ENCODE peak calls at places on chromosome 7, in eight cellular contexts. One of them, this sample, is unnamed.

GRCh38 chr7:75688200-75689136 is 50.3 kb downstream of the HIP1 start:
- DNase-seq in endodermal cell: no peak
- DNase-seq in Panc1: no peak
- DNase-seq in SK-N-SH: peak
- DNase-seq in WERI-Rb-1: no peak
- DNase-seq in brain microvascular endothelial cell: no peak
- DNase-seq in heart right ventricle: peak
- DNase-seq in thyroid gland: no peak
- DNase-seq in this sample: peak

GRCh38 chr7:42661312-42661711 is 250.6 kb downstream of the C7orf25 start:
- DNase-seq in endodermal cell: no peak
- DNase-seq in Panc1: peak
- DNase-seq in SK-N-SH: no peak
- DNase-seq in WERI-Rb-1: no peak
- DNase-seq in brain microvascular endothelial cell: peak
- DNase-seq in heart right ventricle: no peak
- DNase-seq in thyroid gland: no peak
- DNase-seq in this sample: no peak

GRCh38 chr7:109639561-109639960 is 1069.9 kb downstream of the DNAJB9 start:
- DNase-seq in endodermal cell: no peak
- DNase-seq in Panc1: no peak
- DNase-seq in SK-N-SH: no peak
- DNase-seq in WERI-Rb-1: no peak
- DNase-seq in brain microvascular endothelial cell: no peak
- DNase-seq in heart right ventricle: no peak
- DNase-seq in thyroid gland: no peak
- DNase-seq in this sample: no peak

GRCh38 chr7:98387136-98387535 is 13.8 kb downstream of the BAIAP2L1 start:
- DNase-seq in endodermal cell: no peak
- DNase-seq in Panc1: no peak
- DNase-seq in SK-N-SH: no peak
- DNase-seq in WERI-Rb-1: no peak
- DNase-seq in brain microvascular endothelial cell: no peak
- DNase-seq in heart right ventricle: no peak
- DNase-seq in thyroid gland: no peak
- DNase-seq in this sample: no peak

GRCh38 chr7:30396379-30396778 is 82.2 kb downstream of the NOD1 start:
- DNase-seq in endodermal cell: no peak
- DNase-seq in Panc1: no peak
- DNase-seq in SK-N-SH: peak
- DNase-seq in WERI-Rb-1: no peak
- DNase-seq in brain microvascular endothelial cell: no peak
- DNase-seq in heart right ventricle: no peak
- DNase-seq in thyroid gland: no peak
- DNase-seq in this sample: no peak

GRCh38 chr7:84663224-84663623 is 468.6 kb upstream of the SEMA3A start:
- DNase-seq in endodermal cell: no peak
- DNase-seq in Panc1: no peak
- DNase-seq in SK-N-SH: no peak
- DNase-seq in WERI-Rb-1: no peak
- DNase-seq in brain microvascular endothelial cell: no peak
- DNase-seq in heart right ventricle: no peak
- DNase-seq in thyroid gland: no peak
- DNase-seq in this sample: no peak

GRCh38 chr7:23043441-23043840 is 29.5 kb upstream of the HYCC1 start:
- DNase-seq in endodermal cell: no peak
- DNase-seq in Panc1: no peak
- DNase-seq in SK-N-SH: no peak
- DNase-seq in WERI-Rb-1: no peak
- DNase-seq in brain microvascular endothelial cell: no peak
- DNase-seq in heart right ventricle: no peak
- DNase-seq in thyroid gland: no peak
- DNase-seq in this sample: no peak

GRCh38 chr7:151631149-151631967 is 111.7 kb upstream of the RHEB start:
- DNase-seq in endodermal cell: peak
- DNase-seq in Panc1: no peak
- DNase-seq in SK-N-SH: no peak
- DNase-seq in WERI-Rb-1: peak
- DNase-seq in brain microvascular endothelial cell: peak
- DNase-seq in heart right ventricle: no peak
- DNase-seq in thyroid gland: no peak
- DNase-seq in this sample: no peak

GRCh38 chr7:23696916-23697441 is 13.0 kb upstream of the STK31 start:
- DNase-seq in endodermal cell: peak
- DNase-seq in Panc1: no peak
- DNase-seq in SK-N-SH: peak
- DNase-seq in WERI-Rb-1: peak
- DNase-seq in brain microvascular endothelial cell: peak
- DNase-seq in heart right ventricle: peak
- DNase-seq in thyroid gland: peak
- DNase-seq in this sample: no peak

GRCh38 chr7:38751416-38751815 is 120.2 kb upstream of the AMPH start:
- DNase-seq in endodermal cell: no peak
- DNase-seq in Panc1: no peak
- DNase-seq in SK-N-SH: no peak
- DNase-seq in WERI-Rb-1: no peak
- DNase-seq in brain microvascular endothelial cell: no peak
- DNase-seq in heart right ventricle: no peak
- DNase-seq in thyroid gland: no peak
- DNase-seq in this sample: no peak

GRCh38 chr7:154919324-154920222 is 83.4 kb downstream of the PAXIP1 start:
- DNase-seq in endodermal cell: no peak
- DNase-seq in Panc1: no peak
- DNase-seq in SK-N-SH: no peak
- DNase-seq in WERI-Rb-1: no peak
- DNase-seq in brain microvascular endothelial cell: no peak
- DNase-seq in heart right ventricle: no peak
- DNase-seq in thyroid gland: no peak
- DNase-seq in this sample: no peak

GRCh38 chr7:135178364-135178763 is 7.9 kb upstream of the CYREN start:
- DNase-seq in endodermal cell: no peak
- DNase-seq in Panc1: no peak
- DNase-seq in SK-N-SH: no peak
- DNase-seq in WERI-Rb-1: no peak
- DNase-seq in brain microvascular endothelial cell: no peak
- DNase-seq in heart right ventricle: no peak
- DNase-seq in thyroid gland: no peak
- DNase-seq in this sample: no peak

GRCh38 chr7:94511763-94512162 is 2.2 kb downstream of the CASD1 start:
- DNase-seq in endodermal cell: no peak
- DNase-seq in Panc1: no peak
- DNase-seq in SK-N-SH: no peak
- DNase-seq in WERI-Rb-1: no peak
- DNase-seq in brain microvascular endothelial cell: peak
- DNase-seq in heart right ventricle: no peak
- DNase-seq in thyroid gland: no peak
- DNase-seq in this sample: no peak

GRCh38 chr7:44391746-44392617 is 66.6 kb upstream of the CAMK2B start:
- DNase-seq in endodermal cell: peak
- DNase-seq in Panc1: no peak
- DNase-seq in SK-N-SH: no peak
- DNase-seq in WERI-Rb-1: no peak
- DNase-seq in brain microvascular endothelial cell: no peak
- DNase-seq in heart right ventricle: no peak
- DNase-seq in thyroid gland: no peak
- DNase-seq in this sample: no peak

GRCh38 chr7:106841896-106842390 is 23.1 kb upstream of the PIK3CG start:
- DNase-seq in endodermal cell: peak
- DNase-seq in Panc1: no peak
- DNase-seq in SK-N-SH: peak
- DNase-seq in WERI-Rb-1: no peak
- DNase-seq in brain microvascular endothelial cell: no peak
- DNase-seq in heart right ventricle: no peak
- DNase-seq in thyroid gland: no peak
- DNase-seq in this sample: no peak

GRCh38 chr7:83970081-83970480 is 224.5 kb downstream of the SEMA3A start:
- DNase-seq in endodermal cell: no peak
- DNase-seq in Panc1: no peak
- DNase-seq in SK-N-SH: no peak
- DNase-seq in WERI-Rb-1: no peak
- DNase-seq in brain microvascular endothelial cell: no peak
- DNase-seq in heart right ventricle: no peak
- DNase-seq in thyroid gland: no peak
- DNase-seq in this sample: no peak

GRCh38 chr7:107694395-107694794 is 33.8 kb downstream of the SLC26A4 start:
- DNase-seq in endodermal cell: no peak
- DNase-seq in Panc1: no peak
- DNase-seq in SK-N-SH: no peak
- DNase-seq in WERI-Rb-1: no peak
- DNase-seq in brain microvascular endothelial cell: no peak
- DNase-seq in heart right ventricle: no peak
- DNase-seq in thyroid gland: no peak
- DNase-seq in this sample: peak

GRCh38 chr7:39406464-39406863 is 159.7 kb upstream of the YAE1 start:
- DNase-seq in endodermal cell: no peak
- DNase-seq in Panc1: no peak
- DNase-seq in SK-N-SH: no peak
- DNase-seq in WERI-Rb-1: no peak
- DNase-seq in brain microvascular endothelial cell: no peak
- DNase-seq in heart right ventricle: no peak
- DNase-seq in thyroid gland: no peak
- DNase-seq in this sample: no peak

GRCh38 chr7:36273836-36274235 is 115.8 kb upstream of the ANLN start:
- DNase-seq in endodermal cell: no peak
- DNase-seq in Panc1: no peak
- DNase-seq in SK-N-SH: no peak
- DNase-seq in WERI-Rb-1: no peak
- DNase-seq in brain microvascular endothelial cell: no peak
- DNase-seq in heart right ventricle: no peak
- DNase-seq in thyroid gland: no peak
- DNase-seq in this sample: no peak

GRCh38 chr7:2651336-2651735 is 19.6 kb downstream of the TTYH3 start:
- DNase-seq in endodermal cell: no peak
- DNase-seq in Panc1: no peak
- DNase-seq in SK-N-SH: no peak
- DNase-seq in WERI-Rb-1: no peak
- DNase-seq in brain microvascular endothelial cell: no peak
- DNase-seq in heart right ventricle: no peak
- DNase-seq in thyroid gland: no peak
- DNase-seq in this sample: no peak

GRCh38 chr7:141011443-141011842 is 3.3 kb downstream of the MRPS33 start:
- DNase-seq in endodermal cell: no peak
- DNase-seq in Panc1: no peak
- DNase-seq in SK-N-SH: no peak
- DNase-seq in WERI-Rb-1: no peak
- DNase-seq in brain microvascular endothelial cell: no peak
- DNase-seq in heart right ventricle: no peak
- DNase-seq in thyroid gland: no peak
- DNase-seq in this sample: no peak

GRCh38 chr7:141013345-141013715 is 1.4 kb downstream of the MRPS33 start:
- DNase-seq in endodermal cell: no peak
- DNase-seq in Panc1: no peak
- DNase-seq in SK-N-SH: no peak
- DNase-seq in WERI-Rb-1: no peak
- DNase-seq in brain microvascular endothelial cell: no peak
- DNase-seq in heart right ventricle: no peak
- DNase-seq in thyroid gland: no peak
- DNase-seq in this sample: no peak

GRCh38 chr7:141014091-141014490 is 661 bp downstream of the MRPS33 start:
- DNase-seq in endodermal cell: no peak
- DNase-seq in Panc1: no peak
- DNase-seq in SK-N-SH: peak
- DNase-seq in WERI-Rb-1: no peak
- DNase-seq in brain microvascular endothelial cell: peak
- DNase-seq in heart right ventricle: no peak
- DNase-seq in thyroid gland: no peak
- DNase-seq in this sample: no peak

GRCh38 chr7:141012696-141013344 is 1.9 kb downstream of the MRPS33 start:
- DNase-seq in endodermal cell: no peak
- DNase-seq in Panc1: no peak
- DNase-seq in SK-N-SH: no peak
- DNase-seq in WERI-Rb-1: no peak
- DNase-seq in brain microvascular endothelial cell: no peak
- DNase-seq in heart right ventricle: no peak
- DNase-seq in thyroid gland: no peak
- DNase-seq in this sample: no peak

GRCh38 chr7:141012044-141012685 is 2.6 kb downstream of the MRPS33 start:
- DNase-seq in endodermal cell: peak
- DNase-seq in Panc1: peak
- DNase-seq in SK-N-SH: peak
- DNase-seq in WERI-Rb-1: peak
- DNase-seq in brain microvascular endothelial cell: peak
- DNase-seq in heart right ventricle: peak
- DNase-seq in thyroid gland: peak
- DNase-seq in this sample: peak
- H3K27ac ChIP-seq in endodermal cell: no peak
- H3K27ac ChIP-seq in Panc1: no peak
- H3K27ac ChIP-seq in SK-N-SH: no peak
- H3K27ac ChIP-seq in WERI-Rb-1: no peak
- H3K27ac ChIP-seq in brain microvascular endothelial cell: no peak
- H3K27ac ChIP-seq in heart right ventricle: no peak
- H3K27ac ChIP-seq in thyroid gland: no peak
- H3K27ac ChIP-seq in this sample: no peak

DNA sequence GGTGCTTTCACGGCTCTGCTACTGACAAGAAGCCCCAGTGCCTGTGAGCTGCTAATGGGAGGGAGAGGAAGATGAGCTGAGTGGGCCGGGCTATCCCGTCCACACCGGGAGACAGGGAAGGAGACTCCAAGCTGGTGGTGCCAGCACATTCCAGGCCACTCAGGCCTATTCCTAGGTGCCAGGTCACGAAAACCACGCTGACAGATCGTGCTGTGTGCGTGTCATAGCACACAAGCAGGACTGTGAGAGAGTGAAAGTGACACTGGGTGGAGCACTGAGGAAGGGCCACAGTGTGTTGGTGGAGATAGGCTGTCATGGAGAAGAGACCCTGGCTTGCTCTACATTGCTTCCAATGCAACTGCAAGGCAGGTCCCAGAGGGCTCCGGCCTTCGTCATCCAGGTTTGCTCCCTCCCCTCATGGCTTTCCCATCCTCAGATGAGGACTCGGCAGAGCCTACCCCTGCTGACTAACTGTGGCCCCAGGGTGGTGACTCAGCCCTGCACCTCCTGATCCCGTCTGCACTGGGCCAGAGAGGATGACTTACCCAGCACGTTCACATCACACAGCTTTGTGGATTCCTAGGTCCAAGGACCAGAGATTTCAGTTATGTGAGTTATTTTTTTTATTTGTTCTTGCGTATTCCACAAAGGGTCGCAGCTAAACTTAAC is 167.3 kb downstream of the EGFR start:
- DNase-seq in endodermal cell: no peak
- DNase-seq in Panc1: peak
- DNase-seq in SK-N-SH: no peak
- DNase-seq in WERI-Rb-1: no peak
- DNase-seq in brain microvascular endothelial cell: peak
- DNase-seq in heart right ventricle: no peak
- DNase-seq in thyroid gland: no peak
- DNase-seq in this sample: no peak
- H3K27ac ChIP-seq in endodermal cell: no peak
- H3K27ac ChIP-seq in Panc1: peak
- H3K27ac ChIP-seq in SK-N-SH: no peak
- H3K27ac ChIP-seq in WERI-Rb-1: no peak
- H3K27ac ChIP-seq in brain microvascular endothelial cell: peak
- H3K27ac ChIP-seq in heart right ventricle: no peak
- H3K27ac ChIP-seq in thyroid gland: no peak
- H3K27ac ChIP-seq in this sample: no peak

GRCh38 chr7:7136857-7137309 is 45.5 kb upstream of the C1GALT1 start:
- DNase-seq in endodermal cell: no peak
- DNase-seq in Panc1: no peak
- DNase-seq in SK-N-SH: no peak
- DNase-seq in WERI-Rb-1: no peak
- DNase-seq in brain microvascular endothelial cell: no peak
- DNase-seq in heart right ventricle: no peak
- DNase-seq in thyroid gland: no peak
- DNase-seq in this sample: no peak
- H3K27ac ChIP-seq in endodermal cell: no peak
- H3K27ac ChIP-seq in Panc1: no peak
- H3K27ac ChIP-seq in SK-N-SH: no peak
- H3K27ac ChIP-seq in WERI-Rb-1: no peak
- H3K27ac ChIP-seq in brain microvascular endothelial cell: no peak
- H3K27ac ChIP-seq in heart right ventricle: peak
- H3K27ac ChIP-seq in thyroid gland: no peak
- H3K27ac ChIP-seq in this sample: no peak

GRCh38 chr7:153576096-153576495 is 476.1 kb upstream of the DPP6 start:
- DNase-seq in endodermal cell: no peak
- DNase-seq in Panc1: no peak
- DNase-seq in SK-N-SH: no peak
- DNase-seq in WERI-Rb-1: no peak
- DNase-seq in brain microvascular endothelial cell: no peak
- DNase-seq in heart right ventricle: no peak
- DNase-seq in thyroid gland: no peak
- DNase-seq in this sample: no peak
- H3K27ac ChIP-seq in endodermal cell: no peak
- H3K27ac ChIP-seq in Panc1: no peak
- H3K27ac ChIP-seq in SK-N-SH: no peak
- H3K27ac ChIP-seq in WERI-Rb-1: no peak
- H3K27ac ChIP-seq in brain microvascular endothelial cell: no peak
- H3K27ac ChIP-seq in heart right ventricle: no peak
- H3K27ac ChIP-seq in thyroid gland: no peak
- H3K27ac ChIP-seq in this sample: no peak